ENCODE peak calls at places on chromosomes 1 and 21, in ten cellular contexts. F is neural progenitor cell, I is mammary epithelial cell, E is IMR-90, M is mesendoderm, T is trophoblast cell, C is endodermal cell, J is kidney, P is PC-3, W is colonic mucosa. S is an unnamed sample.

GRCh38 chr1:151165281-151165737 is 393 bp downstream of the LYSMD1 start:
- DNase-seq in W (peak), M (peak), T (peak), F (peak), C (no peak), E (peak), P (peak), J (peak), I (peak), S (no peak)

GRCh38 chr21:23534833-23535232 is 2072.4 kb downstream of the MRPL39 start:
- DNase-seq in J (no peak), I (no peak), C (no peak), E (no peak), F (no peak), M (no peak), T (no peak), W (no peak), P (no peak), S (no peak)

GRCh38 chr1:71780681-71781080 is 501.7 kb downstream of the NEGR1 start:
- DNase-seq in J (no peak), P (no peak), M (peak), I (peak), E (peak), C (no peak), T (peak), W (no peak), F (no peak), S (no peak)

GRCh38 chr21:14114251-14114650 is 96.5 kb downstream of the LIPI start:
- DNase-seq in P (peak), W (no peak), C (peak), J (no peak), M (peak), F (no peak), T (peak), I (peak), E (no peak), S (no peak)

GRCh38 chr1:211490038-211490678 is 1.8 kb downstream of the RD3 start:
- DNase-seq in E (no peak), W (no peak), M (peak), F (no peak), C (peak), J (no peak), P (no peak), T (no peak), I (no peak), S (no peak)

GRCh38 chr21:26115899-26116298 is 54.7 kb downstream of the APP start:
- DNase-seq in P (peak), I (peak), E (peak), C (no peak), T (peak), J (no peak), M (no peak), F (no peak), W (no peak), S (peak)

GRCh38 chr1:49226758-49227157 is 450.1 kb upstream of the BEND5 start:
- DNase-seq in E (no peak), T (no peak), C (no peak), P (no peak), W (no peak), F (no peak), I (peak), M (no peak), J (no peak), S (no peak)

GRCh38 chr1:244757091-244757939 is 78.1 kb upstream of the COX20 start:
- DNase-seq in I (no peak), T (no peak), P (peak), F (no peak), C (no peak), W (no peak), M (no peak), E (peak), J (no peak), S (peak)

GRCh38 chr21:27715131-27715530 is 748.2 kb upstream of the ADAMTS5 start:
- DNase-seq in M (no peak), I (no peak), J (no peak), W (no peak), P (no peak), E (no peak), C (no peak), T (no peak), F (no peak), S (no peak)

DNA sequence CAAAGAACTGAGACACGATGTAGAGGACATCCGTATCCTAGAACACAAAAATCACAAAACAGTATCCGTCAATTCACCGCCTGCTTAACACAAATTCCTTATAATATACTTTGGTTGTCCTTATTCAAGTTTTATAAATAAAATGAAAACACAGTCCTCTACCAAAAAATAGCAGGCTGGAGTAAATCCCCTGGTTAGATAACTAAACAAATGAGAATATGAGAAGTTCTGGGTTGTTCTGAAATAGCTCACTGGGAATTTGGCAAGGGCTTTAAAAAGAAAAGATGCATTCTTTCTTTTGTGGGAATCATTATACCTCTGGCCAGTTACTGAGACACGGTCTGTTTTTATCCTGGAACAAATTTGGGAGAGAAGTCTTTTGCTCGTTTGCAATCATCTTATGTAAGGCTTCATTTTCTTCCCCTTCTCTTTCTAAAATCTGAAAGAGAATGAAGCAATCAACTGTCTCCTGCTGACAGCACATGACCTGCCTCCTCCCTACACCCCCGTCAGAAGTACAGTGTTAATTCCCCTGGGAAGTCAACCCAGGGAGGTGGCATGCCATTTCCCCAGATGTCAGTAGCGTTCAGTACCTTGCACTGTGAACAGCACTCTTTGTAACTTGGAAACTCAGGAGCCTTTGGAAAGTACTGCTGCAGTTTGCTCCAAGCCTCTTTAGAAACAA is 37.1 kb upstream of the RAP1GAP start:
- DNase-seq in I (no peak), E (peak), M (peak), T (peak), J (no peak), W (no peak), C (peak), P (no peak), F (peak), S (no peak)
- H3K9ac ChIP-seq in I (no peak), E (no peak), M (no peak), T (no peak), J (no peak), W (no peak), C (no peak), P (no peak), F (no peak), S (no peak)

GRCh38 chr1:186054932-186055331 is 320.1 kb downstream of the TPR start:
- DNase-seq in T (no peak), W (no peak), P (no peak), C (no peak), I (no peak), J (no peak), E (no peak), F (no peak), M (no peak), S (no peak)

GRCh38 chr1:186057086-186057485 is 318.0 kb downstream of the TPR start:
- DNase-seq in M (no peak), P (no peak), C (no peak), F (no peak), J (no peak), W (no peak), T (no peak), E (no peak), I (no peak), S (no peak)

GRCh38 chr1:186055846-186056245 is 319.2 kb downstream of the TPR start:
- DNase-seq in M (no peak), C (no peak), F (no peak), P (peak), E (peak), J (no peak), T (no peak), W (no peak), I (no peak), S (no peak)

GRCh38 chr1:186050360-186050759 is 316.2 kb downstream of the HMCN1 start:
- DNase-seq in W (no peak), C (no peak), M (no peak), T (no peak), J (no peak), I (peak), E (peak), P (peak), F (no peak), S (peak)

GRCh38 chr1:186054013-186054412 is 319.8 kb downstream of the HMCN1 start:
- DNase-seq in M (no peak), E (no peak), W (no peak), J (no peak), I (no peak), T (no peak), F (no peak), P (no peak), C (no peak), S (no peak)
- H3K9ac ChIP-seq in M (no peak), E (no peak), W (no peak), J (no peak), I (no peak), T (no peak), F (no peak), P (no peak), C (no peak), S (no peak)

GRCh38 chr21:33199516-33200217 is 30.1 kb upstream of the IFNAR2 start:
- DNase-seq in W (peak), M (peak), C (peak), F (peak), P (peak), I (peak), T (peak), J (no peak), E (peak), S (peak)
- H3K9ac ChIP-seq in W (no peak), M (no peak), C (no peak), F (no peak), P (peak), I (no peak), T (no peak), J (no peak), E (no peak), S (no peak)

GRCh38 chr1:58933599-58933926 is 149.7 kb upstream of the JUN start:
- DNase-seq in M (no peak), F (no peak), W (no peak), C (no peak), T (no peak), P (no peak), J (no peak), I (no peak), E (peak), S (no peak)

GRCh38 chr1:58931024-58931423 is 147.2 kb upstream of the JUN start:
- DNase-seq in P (no peak), W (no peak), E (no peak), T (no peak), I (no peak), M (no peak), C (no peak), F (no peak), J (no peak), S (no peak)

GRCh38 chr1:58931761-58932160 is 147.9 kb upstream of the JUN start:
- DNase-seq in T (no peak), P (no peak), C (no peak), F (no peak), I (no peak), J (no peak), W (no peak), E (no peak), M (no peak), S (no peak)

GRCh38 chr1:58934711-58935110 is 150.9 kb upstream of the JUN start:
- DNase-seq in J (no peak), F (peak), W (no peak), M (no peak), T (no peak), I (no peak), C (no peak), P (no peak), E (no peak), S (peak)

GRCh38 chr1:58932820-58933598 is 149.2 kb upstream of the JUN start:
- DNase-seq in C (peak), E (peak), I (peak), P (peak), M (no peak), W (peak), T (peak), J (peak), F (no peak), S (no peak)
- H3K9ac ChIP-seq in C (no peak), E (no peak), I (peak), P (peak), M (no peak), W (no peak), T (no peak), J (no peak), F (no peak), S (no peak)

DNA sequence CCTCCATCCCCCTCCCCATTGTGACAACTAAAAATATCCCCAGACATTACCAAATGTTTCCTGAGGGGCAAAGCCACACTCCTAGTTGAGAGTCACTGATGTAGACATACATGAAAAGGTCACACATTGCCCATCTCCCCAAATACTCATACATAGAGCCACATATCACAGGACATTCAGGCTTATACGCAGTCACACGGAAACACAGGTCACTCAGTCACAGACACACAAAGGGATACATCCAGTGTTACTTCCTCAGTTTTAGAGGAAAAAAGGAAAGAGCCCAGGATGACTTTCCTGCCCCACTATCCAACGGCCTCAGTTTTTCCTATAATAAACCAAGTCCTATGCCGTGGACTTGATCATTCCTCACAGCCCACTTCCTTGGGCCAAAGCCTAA is 1.9 kb downstream of the SLC39A1 start:
- DNase-seq in J (no peak), E (no peak), P (no peak), W (no peak), C (no peak), M (no peak), T (no peak), I (no peak), F (no peak), S (no peak)
- H3K9ac ChIP-seq in J (no peak), E (peak), P (no peak), W (no peak), C (peak), M (peak), T (peak), I (peak), F (peak), S (peak)

DNA sequence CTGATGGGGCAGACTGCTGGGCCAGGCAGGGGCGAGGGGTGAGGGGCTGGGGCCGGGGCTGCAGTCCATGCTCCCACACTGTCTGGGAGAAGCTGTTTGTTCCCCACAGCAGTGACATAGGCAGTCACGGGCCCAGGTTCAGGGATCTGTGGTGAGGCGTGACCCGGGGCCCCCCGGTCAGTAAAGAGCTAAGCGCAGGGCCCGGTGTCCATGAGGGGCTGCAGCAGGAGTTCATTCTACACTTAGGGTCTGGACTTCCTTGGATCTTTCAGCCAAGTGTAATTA is 4.4 kb downstream of the PEX10 start:
- DNase-seq in W (no peak), T (no peak), P (no peak), I (no peak), E (no peak), M (no peak), J (no peak), F (no peak), C (no peak), S (no peak)
- H3K9ac ChIP-seq in W (no peak), T (no peak), P (no peak), I (no peak), E (no peak), M (no peak), J (no peak), F (no peak), C (no peak), S (no peak)

DNA sequence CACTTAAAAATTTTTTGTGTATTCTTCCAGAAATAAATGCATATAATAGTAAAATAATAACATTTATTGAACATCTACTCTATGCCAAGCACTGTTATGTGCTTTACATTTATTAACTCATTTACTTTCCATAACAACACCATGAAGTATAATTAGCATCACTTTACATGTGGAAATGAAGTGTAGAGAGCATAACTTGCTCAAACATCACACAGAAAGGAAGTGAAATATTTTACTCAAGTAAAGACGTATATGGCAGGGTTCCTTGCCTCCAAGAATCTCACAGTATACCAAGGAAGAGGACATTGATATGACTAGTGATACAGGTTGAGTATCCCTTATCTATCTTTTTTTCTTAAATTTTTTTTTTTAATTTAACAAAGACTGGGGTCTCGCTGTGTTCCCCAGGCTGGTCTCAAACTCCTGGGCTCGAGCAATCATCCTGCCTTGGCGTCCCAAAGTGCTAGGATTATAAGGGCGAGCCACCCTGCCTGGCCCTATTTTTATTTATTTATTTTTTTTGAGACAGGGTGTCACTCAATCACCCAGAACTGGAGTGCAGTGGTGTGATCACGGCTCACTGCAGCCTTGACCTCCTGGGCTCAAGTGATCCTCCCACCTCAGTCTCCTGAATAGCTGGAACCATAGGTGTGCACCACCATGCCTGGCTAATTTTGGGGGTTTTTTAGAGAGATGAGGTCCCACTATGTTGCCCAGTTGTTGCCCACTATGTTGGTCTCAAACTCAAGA is 7.7 kb upstream of the CLIC4 start:
- DNase-seq in P (no peak), M (no peak), W (no peak), F (no peak), I (no peak), T (no peak), C (no peak), J (no peak), E (no peak), S (no peak)
- H3K9ac ChIP-seq in P (no peak), M (no peak), W (no peak), F (no peak), I (no peak), T (no peak), C (no peak), J (no peak), E (no peak), S (no peak)